ENCODE peak calls at places on chromosomes 5 and 9, in nine cellular contexts. F, M, G, D, R, J, N, U and Q are unnamed samples.

GRCh38 chr9:99365233-99365980 is 143.3 kb downstream of the SEC61B start:
- DNase-seq in D (peak), J (no peak), M (no peak), U (no peak), R (no peak), F (no peak), G (peak), N (peak), Q (no peak)

GRCh38 chr5:114411380-114411931 is 49.6 kb downstream of the KCNN2 start:
- DNase-seq in J (no peak), M (no peak), F (no peak), G (no peak), R (no peak), D (no peak), N (no peak), U (no peak), Q (no peak)

GRCh38 chr9:133347515-133347984 is 381 bp downstream of the MED22 start:
- DNase-seq in G (peak), M (no peak), J (peak), D (no peak), R (no peak), F (no peak), U (no peak), N (peak), Q (no peak)

GRCh38 chr5:139880416-139881144 is 85.0 kb downstream of the PSD2 start:
- DNase-seq in R (no peak), G (no peak), J (no peak), F (no peak), D (no peak), U (peak), M (no peak), N (no peak), Q (peak)

GRCh38 chr9:129918296-129918950 is 83.2 kb downstream of the USP20 start:
- DNase-seq in J (no peak), N (no peak), R (no peak), U (no peak), G (no peak), M (no peak), F (no peak), D (no peak), Q (no peak)

GRCh38 chr9:22002038-22002437 is 7.1 kb downstream of the CDKN2B start:
- DNase-seq in J (no peak), N (no peak), F (no peak), R (no peak), D (no peak), M (no peak), G (no peak), U (no peak), Q (no peak)

GRCh38 chr5:9543266-9543925 is 2.5 kb downstream of the SEMA5A start:
- DNase-seq in G (peak), R (no peak), M (no peak), J (no peak), N (no peak), D (no peak), F (no peak), U (no peak), Q (peak)

GRCh38 chr9:8863886-8864881 is 1064.6 kb upstream of the DMAC1 start:
- DNase-seq in D (peak), U (no peak), F (no peak), G (peak), R (no peak), M (no peak), N (peak), J (no peak), Q (peak)

GRCh38 chr5:172403191-172403794 is 51.0 kb downstream of the SH3PXD2B start:
- DNase-seq in U (no peak), G (peak), R (no peak), N (peak), J (no peak), M (peak), D (peak), F (peak), Q (peak)

GRCh38 chr5:61706751-61707150 is 374.7 kb downstream of the ZSWIM6 start:
- DNase-seq in D (no peak), G (no peak), J (no peak), U (no peak), F (no peak), R (no peak), N (no peak), M (no peak), Q (no peak)

GRCh38 chr9:72203205-72203803 is 54.1 kb downstream of the GDA start:
- DNase-seq in G (peak), M (no peak), R (peak), F (no peak), D (peak), U (no peak), N (peak), J (peak), Q (peak)

GRCh38 chr5:147187163-147187562 is 47.7 kb upstream of the STK32A start:
- DNase-seq in D (no peak), U (no peak), F (no peak), G (no peak), R (no peak), M (no peak), N (no peak), J (no peak), Q (no peak)

GRCh38 chr5:178304016-178304415 is 71.4 kb upstream of the PHYKPL start:
- DNase-seq in G (no peak), M (no peak), U (no peak), F (no peak), J (no peak), R (no peak), N (no peak), D (no peak), Q (no peak)

GRCh38 chr5:128227984-128228383 is 144.4 kb downstream of the SLC12A2 start:
- DNase-seq in F (no peak), D (peak), R (no peak), G (peak), U (peak), M (no peak), J (no peak), N (peak), Q (peak)

GRCh38 chr9:27154923-27155322 is 45.9 kb downstream of the TEK start:
- DNase-seq in G (peak), R (no peak), D (peak), N (peak), U (peak), M (no peak), J (no peak), F (no peak), Q (peak)

GRCh38 chr5:52948418-52949076 is 40.6 kb upstream of the ITGA2 start:
- DNase-seq in N (peak), U (peak), G (peak), D (peak), F (peak), R (peak), M (peak), J (peak), Q (peak)

GRCh38 chr5:116084231-116084630 is 594 bp upstream of the COMMD10 start:
- DNase-seq in U (no peak), M (no peak), F (peak), J (no peak), R (peak), D (peak), N (peak), G (peak), Q (peak)

GRCh38 chr9:108727580-108728056 is 128.2 kb downstream of the ACTL7B start:
- DNase-seq in J (no peak), N (no peak), U (no peak), F (no peak), M (peak), D (peak), R (no peak), G (peak), Q (no peak)

GRCh38 chr5:143434261-143435206 is 31.0 kb upstream of the NR3C1 start:
- DNase-seq in R (no peak), D (peak), G (no peak), F (no peak), M (no peak), N (no peak), J (peak), U (no peak), Q (no peak)

GRCh38 chr9:121299467-121300282 is 31.7 kb downstream of the GSN start:
- DNase-seq in R (no peak), U (no peak), D (peak), M (peak), G (no peak), F (no peak), N (peak), J (no peak), Q (peak)

GRCh38 chr5:102583663-102584062 is 84.9 kb upstream of the SLCO6A1 start:
- DNase-seq in G (peak), J (peak), N (peak), R (peak), U (no peak), M (no peak), F (no peak), D (peak), Q (peak)

GRCh38 chr5:143229896-143230675 is 173.4 kb downstream of the NR3C1 start:
- DNase-seq in R (no peak), M (no peak), D (no peak), G (no peak), N (no peak), F (no peak), J (peak), U (no peak), Q (peak)

GRCh38 chr5:57441557-57441956 is 41.1 kb downstream of the ACTBL2 start:
- DNase-seq in R (no peak), U (peak), F (no peak), D (peak), J (no peak), N (peak), M (no peak), G (peak), Q (peak)

GRCh38 chr5:120082316-120083068 is 381.6 kb upstream of the PRR16 start:
- DNase-seq in D (no peak), N (no peak), F (no peak), J (no peak), U (no peak), R (no peak), G (no peak), M (no peak), Q (no peak)
- TF ChIP-seq CTCF in D (peak), N (no peak), F (no peak), J (peak), U (peak), R (no peak), G (peak), M (no peak), Q (peak)

GRCh38 chr9:86907346-86907745 is 40.0 kb downstream of the GAS1 start:
- DNase-seq in U (no peak), F (no peak), N (no peak), D (no peak), J (no peak), G (no peak), R (no peak), M (no peak), Q (no peak)

GRCh38 chr9:86902606-86903460 is 44.5 kb downstream of the GAS1 start:
- DNase-seq in U (no peak), D (peak), M (no peak), G (no peak), R (no peak), J (no peak), N (no peak), F (no peak), Q (peak)

GRCh38 chr9:86908261-86908660 is 39.0 kb downstream of the GAS1 start:
- DNase-seq in U (no peak), F (no peak), R (no peak), N (no peak), M (no peak), J (no peak), D (no peak), G (no peak), Q (no peak)

GRCh38 chr9:86901511-86901910 is 45.8 kb downstream of the GAS1 start:
- DNase-seq in J (no peak), U (no peak), N (no peak), M (no peak), F (no peak), G (no peak), R (no peak), D (no peak), Q (no peak)

GRCh38 chr9:86903461-86904010 is 43.8 kb downstream of the GAS1 start:
- DNase-seq in J (no peak), F (no peak), U (no peak), R (no peak), G (no peak), D (no peak), N (no peak), M (no peak), Q (no peak)
- H3K4me3 ChIP-seq in J (no peak), F (no peak), U (no peak), R (no peak), G (no peak), D (peak), N (no peak), M (no peak), Q (no peak)

GRCh38 chr9:82091100-82091499 is 102.5 kb downstream of the SPATA31D1 start:
- DNase-seq in D (no peak), F (no peak), R (no peak), U (no peak), M (no peak), J (no peak), N (no peak), G (no peak), Q (no peak)

GRCh38 chr9:82090041-82090440 is 101.5 kb downstream of the SPATA31D1 start:
- DNase-seq in J (no peak), M (no peak), D (no peak), F (no peak), G (no peak), N (no peak), R (no peak), U (no peak), Q (no peak)

GRCh38 chr9:82088591-82088990 is 100.0 kb downstream of the SPATA31D1 start:
- DNase-seq in F (no peak), J (no peak), M (no peak), G (no peak), U (no peak), R (no peak), N (no peak), D (no peak), Q (no peak)

DNA sequence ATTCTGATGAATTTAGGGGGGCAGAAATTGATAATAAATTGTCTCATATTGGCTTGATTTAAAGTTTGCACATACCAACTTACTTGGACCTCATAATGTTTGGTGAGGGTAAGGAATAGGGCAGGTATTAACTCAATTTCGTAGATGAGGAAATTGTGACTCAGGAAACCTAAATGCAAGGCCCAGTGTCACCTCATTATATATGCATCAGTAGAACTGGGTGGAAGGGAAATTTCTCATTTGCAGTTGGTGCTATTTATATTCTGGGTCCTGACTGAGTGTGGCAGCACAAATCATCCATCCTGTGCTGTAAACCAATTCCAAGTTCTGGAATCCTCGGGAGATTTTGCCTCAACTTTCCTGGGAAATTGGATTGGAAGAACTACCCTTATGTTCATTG is 103.0 kb downstream of the SPATA31D1 start:
- DNase-seq in F (no peak), N (no peak), R (no peak), D (no peak), U (no peak), J (no peak), G (no peak), M (no peak), Q (no peak)
- TF ChIP-seq CTCF in F (no peak), N (no peak), R (no peak), D (no peak), U (no peak), J (no peak), G (no peak), M (no peak), Q (no peak)

GRCh38 chr5:6634788-6635430 is 1.7 kb downstream of the SRD5A1 start:
- DNase-seq in F (no peak), M (no peak), R (no peak), N (no peak), D (no peak), U (no peak), J (no peak), G (no peak), Q (no peak)
- H3K4me3 ChIP-seq in F (no peak), M (no peak), R (peak), N (no peak), D (no peak), U (peak), J (no peak), G (no peak), Q (no peak)

GRCh38 chr9:137029058-137029922 is 1.3 kb upstream of the ABCA2 start:
- DNase-seq in U (no peak), G (no peak), R (peak), D (peak), M (peak), J (peak), F (peak), N (peak), Q (peak)

GRCh38 chr9:137028013-137028280 is at the start of gene ABCA2:
- DNase-seq in U (no peak), F (no peak), N (peak), G (no peak), M (no peak), J (no peak), D (peak), R (no peak), Q (no peak)

GRCh38 chr9:137030006-137030405 is 1.9 kb downstream of the FUT7 start:
- DNase-seq in D (no peak), F (no peak), G (no peak), M (no peak), N (no peak), R (no peak), J (no peak), U (no peak), Q (no peak)

GRCh38 chr9:137027369-137028012 is 546 bp downstream of the ABCA2 start:
- DNase-seq in N (no peak), J (no peak), F (no peak), R (no peak), U (no peak), G (no peak), D (no peak), M (no peak), Q (no peak)

DNA sequence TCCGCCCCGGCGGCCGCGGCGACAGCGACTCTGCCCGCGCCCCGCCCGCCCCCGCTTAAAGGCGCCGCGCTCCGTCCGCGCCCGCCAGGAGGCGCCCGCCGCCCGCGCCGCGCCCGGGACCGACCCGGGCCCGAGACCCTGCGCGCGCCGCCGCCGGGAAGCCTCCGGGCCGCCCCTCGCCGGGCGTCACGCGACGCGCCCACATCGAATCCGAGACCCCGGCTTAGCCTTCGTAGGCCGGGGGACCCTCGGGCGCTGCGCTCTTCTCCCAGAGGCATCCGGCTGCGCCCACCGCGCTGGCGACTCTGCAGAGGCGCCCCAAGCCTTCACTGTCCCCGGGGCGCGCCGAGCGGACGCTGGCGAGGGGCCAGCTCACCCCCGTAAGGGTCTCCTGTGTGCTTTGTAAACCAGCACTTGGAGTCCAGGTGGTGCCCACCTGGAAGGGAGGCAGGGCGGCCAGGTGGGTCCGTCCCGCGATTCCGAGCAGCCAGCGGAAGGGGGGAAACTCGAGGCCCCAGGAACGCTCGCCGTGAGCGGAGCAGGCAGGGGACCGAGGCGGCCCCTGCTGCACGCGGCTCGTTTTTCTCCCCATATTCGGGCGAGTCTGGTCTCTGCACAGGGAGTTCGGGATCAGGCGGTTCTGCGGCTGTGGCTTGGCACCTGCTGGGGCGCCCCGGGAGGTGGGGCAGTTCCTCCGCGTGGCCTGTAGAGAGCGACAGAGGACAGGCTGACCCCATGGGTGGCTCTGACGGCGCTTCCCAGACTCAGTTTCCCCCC is 432 bp upstream of the ABCA2 start:
- DNase-seq in G (no peak), R (no peak), F (peak), M (no peak), U (no peak), N (peak), D (peak), J (peak), Q (peak)
- TF ChIP-seq CTCF in G (peak), R (peak), F (no peak), M (no peak), U (peak), N (peak), D (peak), J (peak), Q (peak)

GRCh38 chr9:860706-861105 is 19.2 kb downstream of the DMRT1 start:
- DNase-seq in J (no peak), M (no peak), U (no peak), F (no peak), G (no peak), D (no peak), N (no peak), R (no peak), Q (no peak)
- H3K4me3 ChIP-seq in J (no peak), M (no peak), U (no peak), F (no peak), G (no peak), D (no peak), N (no peak), R (no peak), Q (no peak)

DNA sequence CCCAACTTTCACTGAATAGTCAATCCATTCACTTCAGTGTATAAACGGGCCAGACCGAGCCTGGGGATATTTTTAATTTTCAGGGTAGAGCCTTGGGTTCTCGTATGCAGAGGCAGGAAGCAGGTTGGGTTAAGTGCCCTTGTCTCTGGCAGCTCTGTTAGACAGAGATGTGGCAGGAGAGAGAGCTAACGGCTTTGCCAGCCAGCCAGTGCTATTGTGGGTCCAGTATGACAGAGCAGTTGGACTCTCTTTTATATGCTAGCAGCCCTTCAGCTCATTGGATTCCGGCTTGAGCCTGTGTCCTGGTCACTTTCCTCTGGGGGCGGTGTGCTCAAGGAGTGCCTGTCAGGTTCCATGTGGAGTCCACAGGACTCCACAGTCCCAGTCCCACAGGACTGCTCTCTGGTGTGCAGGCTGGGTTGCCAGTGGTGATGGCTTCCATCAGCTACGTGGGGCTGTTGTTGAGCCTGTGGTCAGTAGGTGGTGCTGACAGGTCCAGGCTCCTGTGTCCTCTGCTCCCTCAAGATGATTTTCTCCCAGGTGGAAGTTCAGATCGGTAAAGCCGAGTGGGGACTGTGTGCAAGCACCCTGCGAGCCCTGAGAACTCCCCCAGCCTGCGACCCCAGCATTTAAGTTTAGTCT is 14.3 kb downstream of the CLTA start:
- DNase-seq in G (no peak), F (no peak), U (no peak), D (peak), N (no peak), M (no peak), R (peak), J (no peak), Q (no peak)
- TF ChIP-seq CTCF in G (peak), F (no peak), U (peak), D (peak), N (peak), M (peak), R (peak), J (no peak), Q (peak)

GRCh38 chr9:85230081-85230480 is 511.7 kb downstream of the AGTPBP1 start:
- DNase-seq in U (no peak), J (no peak), G (no peak), R (no peak), N (no peak), M (no peak), F (no peak), D (no peak), Q (no peak)
- H3K4me3 ChIP-seq in U (no peak), J (no peak), G (no peak), R (no peak), N (no peak), M (no peak), F (no peak), D (no peak), Q (no peak)